ENCODE peak calls at places on chromosomes 2 and 18, in four cellular contexts. G is GM12878, J is GM12892, Y is HepG2. C is an unnamed sample.

GRCh38 chr2:161165266-161165665 is 5.0 kb downstream of the TANK start:
- DNase-seq in Y (no peak), G (no peak), J (no peak), C (no peak)

GRCh38 chr18:75854174-75854573 is 426.7 kb upstream of the SMIM21 start:
- DNase-seq in Y (peak; percentile 3), J (no peak), G (no peak), C (no peak)

GRCh38 chr2:151928380-151928779 is 100.2 kb upstream of the ARL5A start:
- DNase-seq in J (no peak), Y (peak; percentile 23), G (no peak), C (no peak)

GRCh38 chr2:238963164-238963969 is 115.5 kb downstream of the TWIST2 start:
- DNase-seq in G (no peak), J (no peak), Y (no peak), C (no peak)

GRCh38 chr2:117801826-117802225 is 12.7 kb upstream of the DDX18 start:
- DNase-seq in J (no peak), Y (no peak), G (no peak), C (no peak)

GRCh38 chr2:101204400-101205095 is 48.1 kb upstream of the CNOT11 start:
- DNase-seq in G (no peak), J (no peak), Y (peak; percentile 40), C (no peak)

GRCh38 chr2:72694715-72695496 is 130.9 kb downstream of the EXOC6B start:
- DNase-seq in G (no peak), Y (peak; percentile 94), J (no peak), C (no peak)

GRCh38 chr2:9284521-9285297 is 78.1 kb downstream of the ASAP2 start:
- DNase-seq in Y (no peak), J (no peak), G (no peak), C (no peak)

GRCh38 chr18:49628993-49629795 is 67.3 kb downstream of the LIPG start:
- DNase-seq in Y (peak; percentile 28), J (no peak), G (no peak), C (no peak)

GRCh38 chr18:59029663-59030421 is 109.8 kb upstream of the SEC11C start:
- DNase-seq in Y (no peak), J (no peak), G (no peak), C (no peak)

GRCh38 chr2:16251511-16252205 is 311.3 kb downstream of the MYCN start:
- DNase-seq in J (no peak), Y (no peak), G (no peak), C (no peak)

GRCh38 chr2:29213871-29214341 is 98.7 kb downstream of the CLIP4 start:
- DNase-seq in Y (no peak), J (no peak), G (no peak), C (no peak)

GRCh38 chr2:149901231-149901859 is 313.8 kb upstream of the MMADHC start:
- DNase-seq in Y (no peak), G (no peak), J (no peak), C (no peak)

GRCh38 chr2:2871480-2872308 is 505.9 kb downstream of the EIPR1 start:
- DNase-seq in J (no peak), G (no peak), Y (no peak), C (no peak)

GRCh38 chr2:202079289-202079688 is 6.2 kb downstream of the KIAA2012 start:
- DNase-seq in J (no peak), G (no peak), Y (no peak), C (no peak)

GRCh38 chr2:30113617-30114293 is 33.1 kb upstream of the YPEL5 start:
- DNase-seq in Y (no peak), J (no peak), G (no peak), C (no peak)

GRCh38 chr2:130391872-130392670 is 36.2 kb downstream of the PTPN18 start:
- DNase-seq in G (no peak), J (no peak), Y (peak; percentile 34), C (no peak)

GRCh38 chr18:68564348-68564747 is 150.6 kb downstream of the TMX3 start:
- DNase-seq in Y (no peak), G (no peak), J (no peak), C (no peak)

GRCh38 chr18:12819822-12820221 is 64.2 kb downstream of the PTPN2 start:
- DNase-seq in J (no peak), G (no peak), Y (no peak), C (no peak)

GRCh38 chr2:138035597-138036217 is 71.4 kb downstream of the HNMT start:
- DNase-seq in J (no peak), Y (no peak), G (no peak), C (no peak)

GRCh38 chr2:24201496-24201895 is 26.6 kb downstream of the FAM228A start:
- DNase-seq in J (no peak), G (no peak), Y (no peak), C (no peak)

GRCh38 chr18:79626905-79627749 is 52.5 kb upstream of the CTDP1 start:
- DNase-seq in G (no peak), Y (no peak), J (no peak), C (no peak)

GRCh38 chr18:64806232-64806631 is 657.3 kb upstream of the LINC00305 start:
- DNase-seq in J (no peak), G (no peak), Y (no peak), C (no peak)

GRCh38 chr2:46487667-46488333 is 8.4 kb downstream of the TMEM247 start:
- DNase-seq in J (no peak), Y (no peak), G (no peak), C (no peak)

GRCh38 chr18:58596265-58596681 is 32.6 kb downstream of the ALPK2 start:
- DNase-seq in Y (no peak), G (no peak), J (no peak), C (no peak)

GRCh38 chr2:163558286-163559009 is 177.4 kb downstream of the FIGN start:
- DNase-seq in G (no peak), J (no peak), Y (no peak), C (no peak)

GRCh38 chr2:128386066-128386465 is 67.4 kb upstream of the HS6ST1 start:
- DNase-seq in Y (no peak), J (no peak), G (no peak), C (no peak)

DNA sequence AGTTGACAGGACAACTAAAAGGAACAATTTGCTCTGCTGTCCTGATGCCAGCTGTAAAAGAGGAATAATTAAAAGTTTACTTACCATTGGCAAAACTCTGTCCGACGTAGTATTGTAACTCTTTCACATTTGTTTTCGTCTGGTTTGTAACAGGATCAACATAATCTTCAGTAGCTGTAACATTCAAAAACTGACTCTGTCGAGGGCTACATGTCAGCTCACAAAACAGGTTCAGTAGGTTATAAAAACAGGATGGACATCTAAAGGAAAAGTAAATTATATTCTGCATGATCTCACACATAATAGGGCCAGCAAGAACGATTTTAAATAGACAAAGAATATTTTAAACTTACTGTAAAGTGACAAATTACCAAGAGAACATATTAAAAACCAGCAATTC is 17.6 kb downstream of the NPC1 start:
- DNase-seq in G (no peak), J (no peak), Y (no peak), C (no peak)
- TF ChIP-seq POLR2AphosphoS5 in G (no peak), J (no peak), Y (no peak), C (no peak)

GRCh38 chr2:217331577-217332139 is 471.8 kb upstream of the TNP1 start:
- DNase-seq in Y (peak; percentile 99), G (no peak), J (no peak), C (no peak)
- TF ChIP-seq TAF1 in Y (no peak), G (no peak), J (no peak), C (no peak)

DNA sequence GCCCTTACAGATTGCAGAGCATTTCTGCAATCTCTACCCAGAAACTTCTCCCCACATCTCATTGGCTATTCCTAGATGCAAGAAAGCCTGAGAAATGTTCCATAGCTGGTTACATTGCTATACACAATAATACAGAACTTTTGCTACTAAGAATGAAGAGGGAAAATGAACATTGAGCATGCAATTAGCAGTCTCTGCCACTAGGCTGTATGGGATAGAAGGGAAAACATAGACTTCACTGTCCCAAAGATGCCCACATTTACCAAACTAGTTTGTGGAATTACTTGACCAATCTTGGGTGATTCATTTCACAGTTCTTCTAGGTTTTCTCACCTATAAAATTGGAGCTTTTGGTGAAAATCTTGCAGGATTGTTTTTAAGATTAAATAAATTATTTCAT is 265.7 kb upstream of the NT5C1B start:
- DNase-seq in Y (peak; percentile 15), G (no peak), J (no peak), C (no peak)
- TF ChIP-seq POLR2A in Y (no peak), G (no peak), J (no peak), C (no peak)

DNA sequence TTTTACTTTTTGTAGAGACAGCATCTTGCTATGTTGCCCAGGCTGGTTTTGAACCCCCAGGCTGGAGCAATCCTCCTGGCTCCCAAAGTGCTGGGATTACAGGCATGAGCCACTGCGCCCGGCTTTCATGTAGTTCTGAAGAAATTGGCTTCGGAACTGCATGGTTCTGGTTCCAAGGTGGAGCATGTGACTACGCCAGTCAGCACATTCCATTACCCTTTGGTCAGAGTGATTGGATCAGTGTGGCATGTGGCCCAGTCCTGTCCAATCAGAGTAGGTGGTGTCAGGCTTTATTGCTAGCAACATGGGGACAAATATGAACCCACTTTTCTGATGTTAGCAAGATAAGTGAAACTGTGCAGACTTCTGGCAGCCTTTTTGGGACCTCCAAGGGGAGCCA is 16.3 kb upstream of the ATOH8 start:
- DNase-seq in J (no peak), G (no peak), Y (peak; percentile 63), C (no peak)
- TF ChIP-seq POLR2AphosphoS5 in J (no peak), G (no peak), Y (no peak), C (no peak)

DNA sequence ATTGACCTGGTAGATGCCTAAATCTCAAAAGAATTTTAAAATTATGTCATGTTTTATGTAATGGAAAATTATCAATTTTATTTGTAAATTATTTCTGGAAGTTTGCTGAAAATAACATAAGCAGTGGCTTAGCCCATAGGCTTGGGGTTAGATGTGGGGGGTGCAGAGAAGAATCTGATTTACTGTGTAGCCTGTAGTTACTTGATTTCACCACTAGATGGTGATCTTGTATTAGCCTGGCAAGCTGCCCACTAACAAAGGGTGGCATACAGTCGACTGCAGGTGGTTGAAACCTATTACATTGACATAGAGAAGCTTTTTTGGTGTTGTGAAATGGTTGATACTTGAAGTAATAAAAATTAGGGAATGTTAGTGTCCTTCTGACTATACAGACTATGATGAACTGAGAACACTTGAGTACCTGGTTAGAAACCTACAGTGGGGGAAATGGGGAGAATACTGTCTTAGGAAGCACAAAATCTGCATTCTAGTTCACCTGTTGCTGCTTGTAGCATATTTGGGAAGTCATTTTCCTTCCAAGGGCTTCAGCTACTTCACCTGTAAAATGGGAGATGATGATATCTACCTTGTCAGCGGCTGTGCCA is 191.0 kb upstream of the LHCGR start:
- DNase-seq in G (peak; percentile 20), Y (peak; percentile 62), J (peak; percentile 34), C (peak; percentile 43)
- TF ChIP-seq TAF1 in G (no peak), Y (no peak), J (no peak), C (no peak)

DNA sequence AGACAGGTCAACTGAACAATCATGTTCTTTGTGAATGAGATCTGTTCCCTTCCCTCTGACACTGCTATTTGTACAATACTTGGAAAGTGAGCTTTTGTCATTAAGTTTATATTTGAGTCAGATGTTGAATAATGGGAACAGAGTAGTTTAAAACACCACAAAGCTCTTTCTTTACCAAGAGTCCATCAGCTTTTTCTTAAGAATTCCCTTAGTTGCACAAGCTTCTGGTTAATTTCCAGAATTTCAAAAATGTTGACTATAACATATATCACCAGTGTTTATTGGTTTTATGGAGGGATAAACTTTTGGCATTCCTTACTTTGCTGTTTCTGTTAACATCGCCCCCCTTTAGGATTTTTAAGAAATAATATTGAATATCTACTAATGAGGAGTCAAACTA is 403.7 kb downstream of the CCDC85A start:
- DNase-seq in G (no peak), J (no peak), Y (no peak), C (no peak)
- TF ChIP-seq POLR2A in G (no peak), J (no peak), Y (no peak), C (no peak)

C was measured in GM12891.